ENCODE peak calls at places on chromosomes 13 and 19, in ten cellular contexts. L is Peyer's patch, V is stomach, F is esophagus squamous epithelium, N is A549, O is ovary, H is tibial nerve, I is transverse colon, G is suprapubic skin, T is prostate gland. B is an unnamed sample.

GRCh38 chr19:8265872-8266271 is 42.3 kb downstream of the CD320 start:
- DNase-seq in L (peak; percentile 4), V (no peak), F (no peak), N (no peak), O (no peak), H (no peak), I (no peak), G (no peak), T (no peak), B (no peak)

GRCh38 chr13:99984463-99985242 is 3.1 kb downstream of the ZIC2 start:
- DNase-seq in L (no peak), V (no peak), F (no peak), N (no peak), O (no peak), H (no peak), I (no peak), G (no peak), T (no peak), B (no peak)

GRCh38 chr13:39215971-39216370 is 177.7 kb downstream of the NHLRC3 start:
- DNase-seq in L (no peak), V (no peak), F (no peak), N (no peak), O (no peak), H (no peak), I (no peak), G (no peak), T (no peak), B (no peak)

GRCh38 chr19:17479325-17479791 is 9.0 kb downstream of the SLC27A1 start:
- DNase-seq in L (no peak), V (no peak), F (no peak), N (no peak), O (no peak), H (no peak), I (no peak), G (no peak), T (no peak), B (peak; percentile 45)

GRCh38 chr19:14401468-14401867 is 17.7 kb downstream of the DDX39A start:
- DNase-seq in L (no peak), V (no peak), F (no peak), N (no peak), O (no peak), H (no peak), I (no peak), G (no peak), T (no peak), B (no peak)

GRCh38 chr13:76048675-76049396 is 412.7 kb downstream of the LMO7 start:
- DNase-seq in L (no peak), V (no peak), F (no peak), N (no peak), O (no peak), H (no peak), I (no peak), G (no peak), T (no peak), B (no peak)

GRCh38 chr13:29865934-29866333 is 15.5 kb upstream of the UBL3 start:
- DNase-seq in L (no peak), V (no peak), F (no peak), N (no peak), O (no peak), H (no peak), I (peak; percentile 37), G (no peak), T (no peak), B (no peak)

GRCh38 chr19:12784871-12785430 is 6.3 kb upstream of the JUNB start:
- DNase-seq in L (no peak), V (no peak), F (no peak), N (no peak), O (no peak), H (no peak), I (no peak), G (peak; percentile 66), T (peak; percentile 43), B (no peak)

GRCh38 chr19:33440241-33440640 is 66.7 kb downstream of the CEBPG start:
- DNase-seq in L (no peak), V (no peak), F (no peak), N (no peak), O (no peak), H (no peak), I (no peak), G (no peak), T (no peak), B (no peak)

GRCh38 chr19:33441828-33442227 is 68.3 kb downstream of the CEBPG start:
- DNase-seq in L (peak; percentile 29), V (no peak), F (no peak), N (no peak), O (no peak), H (no peak), I (no peak), G (no peak), T (no peak), B (no peak)

GRCh38 chr19:33441277-33441699 is 67.8 kb downstream of the CEBPG start:
- DNase-seq in L (peak; percentile 45), V (no peak), F (no peak), N (no peak), O (no peak), H (no peak), I (no peak), G (peak; percentile 60), T (no peak), B (no peak)

GRCh38 chr19:33438987-33439781 is 65.7 kb downstream of the CEBPG start:
- DNase-seq in L (no peak), V (no peak), F (no peak), N (no peak), O (no peak), H (no peak), I (no peak), G (no peak), T (no peak), B (no peak)

GRCh38 chr19:33440682-33441081 is 67.2 kb downstream of the CEBPG start:
- DNase-seq in L (no peak), V (no peak), F (no peak), N (no peak), O (no peak), H (no peak), I (no peak), G (no peak), T (no peak), B (no peak)
- TF ChIP-seq POLR2A in L (no peak), V (no peak), F (no peak), N (no peak), O (no peak), H (no peak), I (no peak), G (no peak), T (no peak), B (no peak)

GRCh38 chr13:46675016-46675415 is 121.9 kb downstream of the ESD start:
- DNase-seq in L (no peak), V (no peak), F (no peak), N (no peak), O (no peak), H (no peak), I (no peak), G (no peak), T (no peak), B (no peak)

GRCh38 chr13:46676378-46676725 is 120.6 kb downstream of the ESD start:
- DNase-seq in L (no peak), V (no peak), F (no peak), N (no peak), O (no peak), H (no peak), I (no peak), G (no peak), T (no peak), B (no peak)

GRCh38 chr13:46682015-46682414 is 114.9 kb downstream of the ESD start:
- DNase-seq in L (no peak), V (no peak), F (no peak), N (no peak), O (no peak), H (no peak), I (no peak), G (no peak), T (no peak), B (no peak)

GRCh38 chr13:46683879-46684278 is 113.1 kb downstream of the ESD start:
- DNase-seq in L (no peak), V (no peak), F (no peak), N (no peak), O (no peak), H (no peak), I (no peak), G (no peak), T (no peak), B (no peak)

DNA sequence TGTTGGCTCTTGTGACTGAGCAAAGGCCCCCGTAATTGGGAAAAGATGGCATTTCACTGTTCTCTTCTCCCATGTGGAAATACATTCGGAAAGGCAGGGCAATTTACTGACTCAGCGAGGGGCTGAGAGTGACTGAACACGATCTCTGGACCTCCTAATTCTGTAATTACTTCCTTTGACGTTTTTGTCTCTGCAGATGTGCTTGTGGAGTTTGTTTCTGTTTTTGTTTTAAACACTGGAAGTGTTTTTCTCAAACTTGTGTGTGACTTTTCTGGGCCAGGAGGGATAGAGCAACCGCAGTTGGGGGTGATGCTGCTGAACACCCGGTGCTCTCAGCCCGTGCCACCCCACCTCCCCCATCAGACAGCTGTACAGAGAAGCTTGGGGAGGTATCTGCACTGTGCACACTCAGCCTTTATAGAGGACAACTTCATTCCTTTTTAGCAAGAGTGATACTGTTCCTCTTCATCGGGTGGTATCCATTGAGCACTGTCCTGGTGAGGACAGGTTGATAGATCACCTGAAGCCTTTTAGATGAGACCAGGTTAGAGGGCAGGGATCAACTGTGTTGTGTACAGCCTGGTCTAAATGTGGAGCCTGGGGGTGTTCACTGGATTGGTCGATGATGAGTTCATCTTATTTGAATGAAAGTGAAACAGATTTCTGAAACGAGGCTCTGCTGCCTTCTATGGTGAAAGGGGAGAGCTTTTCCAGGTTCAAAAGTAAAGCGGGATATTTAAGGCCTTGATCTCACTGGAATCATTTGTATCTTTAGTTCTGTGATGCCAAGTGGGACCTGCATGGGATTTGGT is 117.4 kb downstream of the ESD start:
- DNase-seq in L (peak; percentile 62), V (no peak), F (no peak), N (no peak), O (peak; percentile 41), H (no peak), I (peak; percentile 42), G (no peak), T (no peak), B (no peak)
- TF ChIP-seq POLR2A in L (no peak), V (no peak), F (no peak), N (no peak), O (no peak), H (peak; percentile 24), I (no peak), G (no peak), T (no peak), B (no peak)

DNA sequence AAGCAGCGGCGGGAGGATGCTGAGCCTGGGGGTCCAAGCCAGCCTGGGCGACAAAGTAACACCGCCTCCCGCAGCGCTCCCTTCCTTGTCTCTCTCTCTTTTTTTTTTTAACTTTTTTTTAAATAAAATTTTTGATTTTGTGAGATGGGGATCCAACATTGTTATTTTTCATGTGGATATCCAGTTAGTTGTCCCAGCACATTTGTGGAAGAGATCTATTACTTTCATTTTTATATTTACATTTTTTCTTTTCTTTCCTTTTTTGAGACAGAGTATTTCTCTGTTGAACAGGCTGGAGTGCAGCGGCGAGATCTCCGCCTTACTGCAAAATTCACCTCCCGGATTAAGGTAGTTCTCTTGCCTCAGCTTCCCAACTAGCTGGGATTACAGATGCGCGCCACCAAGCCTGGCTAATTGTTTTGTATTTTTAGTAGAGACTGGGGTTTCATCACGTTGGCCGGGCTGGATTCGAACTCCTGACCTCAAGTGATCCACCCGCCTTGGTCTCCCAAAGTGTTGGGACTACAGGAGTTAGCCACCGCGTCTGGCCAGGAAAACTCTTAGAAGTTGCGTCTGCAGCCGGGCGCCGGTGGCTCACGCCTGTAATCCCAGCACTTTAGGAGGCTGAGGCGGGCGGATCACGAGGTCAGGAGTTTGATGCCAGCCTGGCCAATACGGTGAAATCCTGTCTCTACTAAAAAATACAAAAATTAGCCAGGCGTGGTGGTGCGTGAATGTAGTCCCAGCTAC is 19.4 kb downstream of the ZNF816 start:
- DNase-seq in L (no peak), V (no peak), F (no peak), N (no peak), O (no peak), H (no peak), I (no peak), G (no peak), T (no peak), B (no peak)
- TF ChIP-seq POLR2A in L (no peak), V (no peak), F (no peak), N (no peak), O (no peak), H (no peak), I (no peak), G (no peak), T (no peak), B (no peak)

GRCh38 chr13:41597348-41598041 is 140.1 kb downstream of the RGCC start:
- DNase-seq in L (no peak), V (no peak), F (no peak), N (no peak), O (no peak), H (no peak), I (no peak), G (no peak), T (no peak), B (no peak)
- TF ChIP-seq POLR2A in L (no peak), V (no peak), F (no peak), N (no peak), O (no peak), H (no peak), I (no peak), G (no peak), T (no peak), B (no peak)

B was measured in H54.